ENCODE peak calls at places on chromosomes 3 and 15, in seven cellular contexts. T, Q, B, A, M, Y and X are unnamed samples.

GRCh38 chr3:106534206-106534605 is 665.4 kb upstream of the CBLB start:
- DNase-seq in Y (no peak), M (no peak), T (no peak), Q (no peak), A (peak; percentile 16), B (peak; percentile 38), X (no peak)

GRCh38 chr3:187291001-187291511 is 481 bp downstream of the MASP1 start:
- DNase-seq in M (no peak), T (no peak), Y (no peak), B (no peak), Q (no peak), A (no peak), X (no peak)

GRCh38 chr3:140911822-140912221 is 29.8 kb upstream of the SLC25A36 start:
- DNase-seq in B (no peak), Y (peak; percentile 64), Q (no peak), T (no peak), A (no peak), M (peak; percentile 13), X (peak; percentile 56)

GRCh38 chr15:29458361-29458760 is 188.7 kb upstream of the NSMCE3 start:
- DNase-seq in Y (no peak), Q (no peak), T (no peak), B (no peak), A (no peak), M (no peak), X (no peak)

GRCh38 chr3:7211740-7212139 is 350.8 kb downstream of the GRM7 start:
- DNase-seq in T (no peak), M (no peak), Q (no peak), B (no peak), A (no peak), Y (no peak), X (no peak)

GRCh38 chr15:73476704-73477216 is 33.8 kb downstream of the REC114 start:
- DNase-seq in Q (no peak), B (no peak), T (no peak), A (no peak), M (no peak), Y (no peak), X (no peak)

GRCh38 chr3:192543163-192543562 is 184.2 kb downstream of the FGF12 start:
- DNase-seq in Q (no peak), Y (no peak), M (no peak), B (no peak), T (no peak), A (no peak), X (no peak)

GRCh38 chr3:116743062-116743461 is 33.5 kb downstream of the TUSC7 start:
- DNase-seq in T (no peak), Q (no peak), A (no peak), B (no peak), Y (no peak), M (no peak), X (no peak)

GRCh38 chr3:128483657-128484403 is 9.2 kb downstream of the GATA2 start:
- DNase-seq in Y (no peak), A (no peak), B (no peak), M (no peak), T (no peak), Q (no peak), X (no peak)

GRCh38 chr3:151236316-151236715 is 33.3 kb upstream of the GPR171 start:
- DNase-seq in A (no peak), B (no peak), Q (no peak), Y (no peak), M (no peak), T (no peak), X (no peak)